ENCODE peak calls at places on chromosome 9, in five cellular contexts. W is bronchial epithelial cell, X is cardiac fibroblast, V is coronary artery, H is retinal pigment epithelial cell. M is an unnamed sample.

GRCh38 chr9:124278054-124278540 is 20.3 kb downstream of the NEK6 start:
- DNase-seq in W (no peak), H (no peak), V (no peak), X (no peak), M (no peak)

GRCh38 chr9:89278551-89278950 is 32.4 kb upstream of the CKS2 start:
- DNase-seq in V (no peak), W (no peak), X (no peak), H (no peak), M (no peak)

GRCh38 chr9:88651682-88652633 is 117.0 kb downstream of the NXNL2 start:
- DNase-seq in V (peak; percentile 94), W (peak; percentile 84), H (no peak), X (peak; percentile 96), M (peak; percentile 62)

GRCh38 chr9:93268551-93269314 is 84.8 kb downstream of the WNK2 start:
- DNase-seq in V (no peak), W (no peak), H (no peak), X (no peak), M (no peak)

GRCh38 chr9:78668148-78668825 is 371.4 kb downstream of the PSAT1 start:
- DNase-seq in X (no peak), W (peak; percentile 92), V (no peak), H (peak; percentile 24), M (peak; percentile 50)

GRCh38 chr9:69919461-69920061 is 98.9 kb downstream of the CFAP95 start:
- DNase-seq in H (no peak), V (no peak), W (peak; percentile 61), X (peak; percentile 77), M (no peak)

GRCh38 chr9:129608561-129609481 is 12.1 kb downstream of the C9orf50 start:
- DNase-seq in W (no peak), V (peak; percentile 75), H (no peak), X (no peak), M (no peak)

GRCh38 chr9:84773023-84773422 is 103.5 kb downstream of the NTRK2 start:
- DNase-seq in H (no peak), W (peak; percentile 92), V (no peak), X (no peak), M (peak; percentile 19)

GRCh38 chr9:2017459-2018161 is 2.5 kb downstream of the SMARCA2 start:
- DNase-seq in W (peak; percentile 39), X (peak; percentile 85), H (no peak), V (peak; percentile 87), M (no peak)

GRCh38 chr9:131814714-131815113 is 74.8 kb upstream of the RAPGEF1 start:
- DNase-seq in X (no peak), H (no peak), W (no peak), V (no peak), M (no peak)

GRCh38 chr9:131817073-131817472 is 77.2 kb upstream of the RAPGEF1 start:
- DNase-seq in W (no peak), H (no peak), X (no peak), V (no peak), M (no peak)

GRCh38 chr9:131815971-131816873 is 76.3 kb upstream of the RAPGEF1 start:
- DNase-seq in X (peak; percentile 4), H (no peak), V (no peak), W (no peak), M (no peak)

GRCh38 chr9:131818089-131818488 is 78.2 kb upstream of the RAPGEF1 start:
- DNase-seq in X (no peak), H (no peak), V (no peak), W (no peak), M (no peak)

DNA sequence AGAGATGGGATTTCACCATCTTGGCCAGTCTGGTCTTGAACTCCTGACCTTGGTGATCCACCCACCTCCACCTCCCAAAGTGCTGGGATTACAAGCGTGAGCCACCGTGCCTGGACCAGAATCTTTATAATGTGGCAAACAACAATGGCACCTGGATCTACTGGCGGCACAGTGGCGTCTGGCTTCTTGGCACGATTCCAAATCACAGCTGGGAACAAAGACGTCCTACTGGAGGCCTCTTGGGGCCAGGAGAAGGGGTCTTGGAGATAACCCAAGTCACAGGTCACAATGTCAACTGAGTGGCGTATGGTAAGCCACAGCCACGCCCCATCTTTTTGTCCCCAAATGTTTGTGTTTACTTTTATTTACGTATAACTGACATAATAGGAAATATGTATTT is 77.8 kb upstream of the RAPGEF1 start:
- DNase-seq in X (no peak), V (no peak), W (no peak), H (no peak), M (no peak)
- TF ChIP-seq CTCF in X (no peak), V (no peak), W (no peak), H (no peak), M (no peak)

GRCh38 chr9:133428579-133429215 is 6.5 kb downstream of the ADAMTS13 start:
- DNase-seq in W (no peak), H (no peak), V (no peak), X (peak; percentile 6), M (no peak)

GRCh38 chr9:133430244-133430643 is 8.1 kb downstream of the ADAMTS13 start:
- DNase-seq in H (no peak), X (no peak), V (no peak), W (no peak), M (no peak)

GRCh38 chr9:133427658-133428348 is 5.6 kb downstream of the ADAMTS13 start:
- DNase-seq in W (no peak), X (no peak), H (no peak), V (no peak), M (no peak)

GRCh38 chr9:133429216-133429613 is 7.0 kb downstream of the ADAMTS13 start:
- DNase-seq in W (no peak), H (no peak), V (no peak), X (no peak), M (no peak)

GRCh38 chr9:133429641-133430161 is 7.5 kb downstream of the ADAMTS13 start:
- DNase-seq in V (no peak), X (peak; percentile 26), W (no peak), H (no peak), M (no peak)
- H3K4me3 ChIP-seq in V (peak overlapping the region; percentile 72), X (no peak overlapping the region), W (no peak overlapping the region), H (no peak overlapping the region), M (no peak overlapping the region)

DNA sequence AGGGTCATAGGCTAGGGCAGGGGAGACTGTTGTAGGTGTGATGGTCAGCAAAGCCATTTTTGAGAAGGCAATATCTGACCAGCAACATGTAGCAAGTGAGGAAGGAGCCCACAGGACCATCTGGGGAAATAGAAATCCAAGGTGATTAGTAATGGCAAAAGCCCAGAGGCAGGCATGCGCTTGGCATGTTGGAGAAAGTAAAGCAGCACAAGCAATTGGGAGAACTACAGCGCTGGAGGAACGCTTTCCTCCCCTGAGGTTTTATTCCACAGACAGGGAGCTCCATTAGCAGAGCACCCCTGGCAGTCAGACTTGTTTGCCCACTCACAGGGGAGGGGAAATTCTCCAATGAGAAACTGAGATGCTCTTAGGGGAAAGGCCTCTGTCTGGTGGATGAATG is 54.8 kb upstream of the FOXB2 start:
- DNase-seq in H (no peak), W (no peak), X (no peak), V (no peak), M (no peak)
- TF ChIP-seq CTCF in H (no peak), W (no peak), X (no peak), V (no peak), M (no peak)

GRCh38 chr9:96609732-96610131 is 9.9 kb downstream of the CDC14B start:
- DNase-seq in X (no peak), W (no peak), H (no peak), V (no peak), M (no peak)
- H3K4me3 ChIP-seq in X (no peak overlapping the region), W (no peak overlapping the region), H (no peak overlapping the region), V (no peak overlapping the region), M (no peak overlapping the region)

M was measured in kidney epithelial cell.